ENCODE peak calls at places on chromosomes 2 and 18, in ten cellular contexts. Z is PC-3; I is CD4-positive, CD25-positive, alpha-beta regulatory T cell; D is T-cell; L is Right ventricle myocardium superior; F is HepG2; X is mucosa of descending colon; J is activated CD8-positive, alpha-beta memory T cell treated with anti-CD3 and anti-CD28 coated beads, Interleukin-2, amount 10 ng/mL, durations not matched to agents 7 days and 5 days; G is activated T-cell treated with anti-CD3 and anti-CD28 coated beads, Interleukin-2, amount 50 U/mL, for 4 hours; E is naive thymus-derived CD4-positive, alpha-beta T cell. T is an unnamed sample.

GRCh38 chr18:61957801-61958516 is 65.2 kb upstream of the RNF152 start:
- ATAC-seq in G (peak; percentile 56), E (no peak), J (no peak), F (peak; percentile 88), I (no peak), X (no peak), D (no peak), L (no peak), Z (no peak), T (no peak)

GRCh38 chr18:13471495-13471845 is 252.9 kb downstream of the LDLRAD4 start:
- ATAC-seq in X (no peak), E (no peak), Z (no peak), J (no peak), G (no peak), F (peak; percentile 35), I (no peak), D (no peak), L (no peak), T (no peak)

GRCh38 chr2:96157649-96158553 is 12.7 kb upstream of the DUSP2 start:
- ATAC-seq in Z (no peak), I (peak; percentile 84), F (peak; percentile 13), E (peak; percentile 82), D (peak; percentile 93), L (no peak), J (peak; percentile 85), X (peak; percentile 56), G (peak; percentile 79), T (peak; percentile 80)

GRCh38 chr2:224561234-224562005 is 23.7 kb downstream of the CUL3 start:
- ATAC-seq in L (no peak), D (no peak), E (no peak), G (peak; percentile 85), J (no peak), Z (no peak), I (no peak), F (no peak), X (no peak), T (peak; percentile 87)

GRCh38 chr18:58578835-58579560 is 49.9 kb downstream of the ALPK2 start:
- ATAC-seq in J (no peak), G (peak; percentile 18), Z (no peak), I (no peak), X (peak; percentile 16), F (peak; percentile 52), D (no peak), E (no peak), L (peak; percentile 29), T (no peak)

GRCh38 chr2:105487142-105488069 is 88.6 kb upstream of the FHL2 start:
- ATAC-seq in L (peak; percentile 70), D (no peak), I (no peak), F (no peak), J (no peak), X (no peak), E (no peak), Z (no peak), G (no peak), T (no peak)

GRCh38 chr18:46319793-46320192 is 215.6 kb downstream of the HAUS1 start:
- ATAC-seq in L (no peak), I (no peak), E (no peak), X (no peak), Z (no peak), D (no peak), G (peak; percentile 35), J (no peak), F (no peak), T (peak; percentile 60)

GRCh38 chr2:43937269-43937820 is 58.4 kb downstream of the LRPPRC start:
- ATAC-seq in G (no peak), X (no peak), F (no peak), I (no peak), J (no peak), Z (no peak), L (peak; percentile 68), E (no peak), D (no peak), T (no peak)

GRCh38 chr2:200653021-200653420 is 67.2 kb downstream of the AOX1 start:
- ATAC-seq in G (no peak), X (no peak), E (no peak), F (no peak), D (no peak), L (no peak), I (no peak), J (no peak), Z (no peak), T (no peak)

GRCh38 chr2:238408615-238409340 is 17.9 kb upstream of the ASB1 start:
- ATAC-seq in X (no peak), J (no peak), E (no peak), Z (no peak), I (no peak), G (no peak), L (peak; percentile 79), F (no peak), D (no peak), T (no peak)

GRCh38 chr2:160876029-160876428 is 284.2 kb upstream of the TANK start:
- ATAC-seq in Z (no peak), D (no peak), G (no peak), J (no peak), L (no peak), E (no peak), F (no peak), I (no peak), X (no peak), T (no peak)

T was measured in activated T-helper 17 cell treated with anti-CD3 and anti-CD28 coated beads, Interleukin-2, amount 50 U/mL, for 72 hours.